ENCODE peak calls at places on chromosome 1, in nine cellular contexts. N, K, I, X, C, W, M, V and B are unnamed samples.

GRCh38 chr1:47187226-47187925 is 2.5 kb downstream of the PDZK1IP1 start:
- DNase-seq in M (no peak), I (no peak), X (no peak), W (no peak), N (no peak), C (no peak), V (no peak), K (peak), B (no peak)

GRCh38 chr1:151574575-151575529 is 34.7 kb downstream of the TUFT1 start:
- DNase-seq in M (peak), V (no peak), K (no peak), C (no peak), I (no peak), X (no peak), W (no peak), N (peak), B (peak)

GRCh38 chr1:170660874-170661645 is 2.9 kb upstream of the PRRX1 start:
- DNase-seq in I (no peak), N (no peak), X (no peak), M (no peak), K (peak), C (peak), V (peak), W (peak), B (no peak)

GRCh38 chr1:234222561-234223280 is 150.5 kb upstream of the COA6 start:
- DNase-seq in C (no peak), N (no peak), I (no peak), W (no peak), K (no peak), M (peak), V (no peak), X (no peak), B (peak)

GRCh38 chr1:28663871-28664470 is 4.6 kb upstream of the GMEB1 start:
- DNase-seq in W (peak), N (no peak), M (no peak), X (no peak), V (no peak), K (no peak), C (no peak), I (no peak), B (no peak)

GRCh38 chr1:60394436-60394835 is 320.9 kb upstream of the C1orf87 start:
- DNase-seq in M (peak), N (no peak), V (no peak), W (no peak), K (no peak), I (no peak), X (no peak), C (no peak), B (no peak)

GRCh38 chr1:226981838-226982237 is 41.7 kb downstream of the COQ8A start:
- DNase-seq in K (no peak), X (no peak), I (no peak), M (no peak), N (no peak), C (no peak), W (no peak), V (no peak), B (no peak)

GRCh38 chr1:8121261-8122159 is 95.4 kb upstream of the ERRFI1 start:
- DNase-seq in X (no peak), I (no peak), M (no peak), K (no peak), C (no peak), W (no peak), N (no peak), V (peak), B (peak)

GRCh38 chr1:147840909-147841308 is 61.7 kb upstream of the GJA8 start:
- DNase-seq in N (no peak), I (no peak), X (peak), V (no peak), M (no peak), K (no peak), W (no peak), C (no peak), B (peak)

GRCh38 chr1:14182801-14183200 is 415.7 kb upstream of the KAZN start:
- DNase-seq in X (no peak), M (no peak), N (no peak), V (no peak), I (no peak), C (no peak), K (no peak), W (no peak), B (no peak)

GRCh38 chr1:229204863-229205777 is 65.8 kb upstream of the RAB4A start:
- DNase-seq in V (peak), W (no peak), X (no peak), M (peak), C (peak), I (no peak), N (peak), K (no peak), B (no peak)

GRCh38 chr1:67560580-67561285 is 124.3 kb upstream of the GADD45A start:
- DNase-seq in N (no peak), X (no peak), C (no peak), V (peak), K (no peak), M (no peak), W (no peak), I (no peak), B (no peak)

GRCh38 chr1:16324456-16324890 is 27.8 kb downstream of the FBXO42 start:
- DNase-seq in W (no peak), M (peak), K (no peak), N (no peak), X (no peak), C (no peak), I (no peak), V (peak), B (peak)

GRCh38 chr1:206787956-206788355 is 15.7 kb upstream of the IL10 start:
- DNase-seq in X (no peak), C (no peak), M (no peak), K (no peak), I (no peak), N (no peak), V (no peak), W (no peak), B (no peak)

GRCh38 chr1:154433161-154433681 is 28.1 kb downstream of the IL6R start:
- DNase-seq in K (no peak), M (no peak), W (no peak), C (no peak), X (no peak), V (no peak), N (no peak), I (no peak), B (peak)

GRCh38 chr1:15168479-15168878 is 14.9 kb downstream of the TMEM51 start:
- DNase-seq in N (no peak), C (no peak), V (no peak), M (peak), W (no peak), X (no peak), K (no peak), I (no peak), B (peak)

GRCh38 chr1:215056584-215056983 is 26.0 kb upstream of the KCNK2 start:
- DNase-seq in C (no peak), I (no peak), X (no peak), M (peak), W (no peak), V (no peak), K (no peak), N (no peak), B (no peak)

GRCh38 chr1:18149113-18149641 is 41.6 kb downstream of the IGSF21 start:
- DNase-seq in K (no peak), W (peak), V (no peak), M (no peak), N (no peak), X (no peak), C (no peak), I (no peak), B (no peak)

GRCh38 chr1:156247460-156248322 is at the start of gene PAQR6:
- DNase-seq in I (no peak), W (peak), V (no peak), N (no peak), C (no peak), K (no peak), X (no peak), M (no peak), B (no peak)

GRCh38 chr1:105204836-105205371 is 1455.2 kb downstream of the AMY1C start:
- DNase-seq in N (no peak), W (peak), K (no peak), X (no peak), V (no peak), C (no peak), I (no peak), M (no peak), B (no peak)

GRCh38 chr1:33220701-33221384 is 35.4 kb upstream of the ZNF362 start:
- DNase-seq in W (peak), V (no peak), N (no peak), M (peak), K (no peak), I (peak), X (no peak), C (no peak), B (peak)

GRCh38 chr1:201461783-201462441 is 7.1 kb downstream of the PHLDA3 start:
- DNase-seq in K (peak), W (no peak), N (no peak), M (peak), I (peak), V (peak), X (no peak), C (no peak), B (peak)

GRCh38 chr1:93979718-93980319 is 70.6 kb upstream of the GCLM start:
- DNase-seq in N (no peak), V (peak), I (no peak), W (no peak), M (no peak), C (no peak), K (peak), X (no peak), B (no peak)